ENCODE peak calls at places on chromosomes 4 and X, in four cellular contexts. V is NCI-H146; P is non-pigmented ciliary epithelial cell; L is CD8-positive, alpha-beta T cell. F is an unnamed sample.

GRCh38 chr4:108979754-108980153 is 216.9 kb upstream of the ETNPPL start:
- DNase-seq in P (no peak), V (no peak), L (no peak), F (no peak)

GRCh38 chrX:131752493-131753198 is 208.8 kb downstream of the OR13H1 start:
- DNase-seq in V (no peak), P (no peak), L (no peak), F (no peak)

GRCh38 chr4:176587920-176588319 is 204.8 kb downstream of the VEGFC start:
- DNase-seq in L (no peak), P (peak), V (no peak), F (no peak)

GRCh38 chrX:115388879-115389278 is 99.4 kb downstream of the LUZP4 start:
- DNase-seq in P (no peak), L (no peak), V (no peak), F (no peak)

GRCh38 chr4:2652415-2653155 is 103.6 kb downstream of the TNIP2 start:
- DNase-seq in V (no peak), P (no peak), L (no peak), F (no peak)

GRCh38 chr4:138835833-138836521 is 179.6 kb upstream of the NOCT start:
- DNase-seq in L (no peak), V (peak), P (peak), F (no peak)

GRCh38 chrX:104659037-104659744 is 93.2 kb downstream of the IL1RAPL2 start:
- DNase-seq in V (no peak), L (no peak), P (peak), F (no peak)

GRCh38 chr4:8917321-8917811 is 45.7 kb upstream of the HMX1 start:
- DNase-seq in L (peak), P (no peak), V (no peak), F (no peak)

GRCh38 chrX:39439910-39440733 is 638.9 kb downstream of the MID1IP1 start:
- DNase-seq in V (no peak), L (peak), P (no peak), F (no peak)

GRCh38 chrX:130079824-130080406 is 30.4 kb downstream of the ELF4 start:
- DNase-seq in P (no peak), V (peak), L (peak), F (no peak)